ENCODE peak calls at places on chromosomes 1 and 21, in seven cellular contexts. M is heart left ventricle, P is esophagus squamous epithelium, C is lower lobe of right lung, N is HL-60, G is colonic mucosa, Q is suprapubic skin. J is an unnamed sample.
A peak's percentile ranks its signal among the peaks of the same experiment; 100 is the strongest.

GRCh38 chr1:204108312-204109141 is 35.6 kb downstream of the SOX13 start:
- DNase-seq in M (no peak), P (no peak), C (no peak), N (no peak), G (no peak), Q (no peak), J (no peak)

GRCh38 chr1:53754484-53755312 is 15.7 kb upstream of the GLIS1 start:
- DNase-seq in M (peak; percentile 13), P (no peak), C (no peak), N (peak; percentile 17), G (peak; percentile 54), Q (no peak), J (no peak)

GRCh38 chr1:19648689-19649088 is 4.6 kb downstream of the NBL1 start:
- DNase-seq in M (no peak), P (no peak), C (no peak), N (no peak), G (peak; percentile 90), Q (no peak), J (no peak)

GRCh38 chr1:206891412-206891811 is 5.8 kb upstream of the IL24 start:
- DNase-seq in M (no peak), P (no peak), C (no peak), N (no peak), G (no peak), Q (no peak), J (no peak)

GRCh38 chr1:221841983-221842335 is 100.1 kb upstream of the DUSP10 start:
- DNase-seq in M (no peak), P (no peak), C (no peak), N (no peak), G (no peak), Q (no peak), J (no peak)

GRCh38 chr1:22880174-22880601 is 92.5 kb downstream of the LACTBL1 start:
- DNase-seq in M (no peak), P (no peak), C (no peak), N (no peak), G (no peak), Q (no peak), J (no peak)

GRCh38 chr1:183543619-183544204 is 46.5 kb downstream of the NCF2 start:
- DNase-seq in M (no peak), P (no peak), C (no peak), N (peak; percentile 6), G (peak; percentile 27), Q (no peak), J (no peak)

GRCh38 chr1:43933386-43934278 is at the start of gene ARTN:
- DNase-seq in M (no peak), P (no peak), C (no peak), N (no peak), G (peak; percentile 65), Q (no peak), J (no peak)

GRCh38 chr1:30596891-30597290 is 126.5 kb downstream of the MATN1 start:
- DNase-seq in M (no peak), P (no peak), C (no peak), N (no peak), G (no peak), Q (no peak), J (no peak)

GRCh38 chr1:55067022-55067781 is 27.9 kb downstream of the PCSK9 start:
- DNase-seq in M (peak; percentile 79), P (no peak), C (no peak), N (no peak), G (no peak), Q (no peak), J (no peak)

GRCh38 chr1:94543003-94543402 is 1.4 kb upstream of the F3 start:
- DNase-seq in M (no peak), P (no peak), C (no peak), N (no peak), G (no peak), Q (no peak), J (no peak)

GRCh38 chr21:31233711-31234110 is 110.3 kb downstream of the TIAM1 start:
- DNase-seq in M (no peak), P (no peak), C (no peak), N (no peak), G (no peak), Q (no peak), J (no peak)

GRCh38 chr1:147214842-147215539 is 10.1 kb downstream of the FMO5 start:
- DNase-seq in M (no peak), P (no peak), C (no peak), N (no peak), G (no peak), Q (no peak), J (no peak)

GRCh38 chr1:184953600-184954219 is 20.6 kb downstream of the NIBAN1 start:
- DNase-seq in M (no peak), P (no peak), C (no peak), N (no peak), G (no peak), Q (no peak), J (no peak)

DNA sequence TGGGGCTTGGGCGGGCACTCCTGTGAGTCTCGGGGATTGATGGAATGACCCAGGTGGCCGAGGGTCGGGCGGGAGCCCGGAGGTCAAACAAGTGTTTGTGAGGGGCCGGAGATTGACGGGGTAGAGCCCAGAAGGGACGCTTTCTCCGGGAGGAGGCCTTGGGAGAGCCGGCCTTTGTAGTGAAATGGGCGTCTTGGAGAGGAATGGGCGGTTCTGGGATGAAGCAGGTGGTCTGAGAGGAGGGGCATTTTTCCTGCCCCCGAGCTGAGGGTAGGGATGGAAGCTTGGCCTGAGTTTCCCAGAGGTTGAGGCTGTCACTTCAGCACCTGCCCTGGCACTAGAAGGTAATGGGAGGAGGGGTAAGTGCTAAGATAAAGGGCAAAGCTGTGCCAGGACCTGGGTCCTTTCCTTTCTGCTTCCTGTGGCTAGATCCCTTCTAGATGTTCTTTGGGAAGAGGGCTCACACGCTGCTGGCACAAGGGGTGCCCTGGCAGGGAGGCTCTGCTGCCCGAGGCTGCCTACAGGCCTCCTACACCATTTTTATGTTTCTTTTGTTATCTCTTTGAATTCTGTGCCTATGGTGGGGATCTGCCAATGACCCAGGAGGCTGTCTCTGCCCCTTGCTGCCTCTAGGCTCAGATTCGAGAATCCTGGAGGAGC is 56.1 kb downstream of the NDUFS5 start:
- DNase-seq in M (no peak), P (no peak), C (no peak), N (no peak), G (no peak), Q (no peak), J (no peak)
- H3K4me3 ChIP-seq in M (peak overlapping the region; percentile 50), P (peak overlapping the region; percentile 74), C (peak overlapping the region; percentile 55), N (no peak overlapping the region), G (peak overlapping the region; percentile 36), Q (peak overlapping the region; percentile 76), J (no peak overlapping the region)

GRCh38 chr1:209585197-209585596 is 1.7 kb downstream of the CAMK1G start:
- DNase-seq in M (no peak), P (no peak), C (no peak), N (no peak), G (no peak), Q (no peak), J (no peak)

GRCh38 chr1:209587778-209588177 is 4.3 kb downstream of the CAMK1G start:
- DNase-seq in M (no peak), P (no peak), C (no peak), N (no peak), G (no peak), Q (no peak), J (no peak)

GRCh38 chr1:209586341-209586740 is 2.8 kb downstream of the CAMK1G start:
- DNase-seq in M (no peak), P (no peak), C (no peak), N (no peak), G (no peak), Q (no peak), J (no peak)

GRCh38 chr1:209584186-209584776 is 767 bp downstream of the CAMK1G start:
- DNase-seq in M (no peak), P (no peak), C (no peak), N (no peak), G (no peak), Q (no peak), J (no peak)

DNA sequence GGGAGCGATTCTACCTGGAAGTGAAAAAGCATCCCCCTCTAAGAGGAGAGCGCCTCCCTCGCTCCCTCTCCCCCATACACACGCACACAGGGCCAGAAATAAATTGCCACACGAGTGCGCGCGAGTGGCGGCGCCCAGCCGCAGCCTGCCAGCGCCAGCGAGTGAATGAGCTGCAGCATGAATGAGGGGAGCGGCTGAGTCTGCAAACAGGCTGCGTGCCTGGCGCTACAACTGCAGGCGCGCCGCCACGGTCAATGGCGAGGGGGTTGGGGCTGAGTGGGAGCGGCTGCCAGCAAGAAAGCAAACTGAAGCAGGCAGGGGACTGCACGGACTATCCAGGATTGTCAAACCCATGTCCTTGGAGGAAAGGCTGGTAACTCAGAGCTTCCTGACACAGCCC is 2.2 kb downstream of the CAMK1G start:
- DNase-seq in M (peak; percentile 51), P (no peak), C (peak; percentile 55), N (no peak), G (peak; percentile 23), Q (no peak), J (no peak)
- TF ChIP-seq CTCF in M (peak; percentile 11), P (no peak), C (no peak), N (no peak), G (no peak), Q (no peak), J (no peak)

GRCh38 chr1:21589618-21590017 is 79.5 kb downstream of the RAP1GAP start:
- DNase-seq in M (no peak), P (no peak), C (no peak), N (no peak), G (no peak), Q (no peak), J (no peak)

GRCh38 chr1:21586222-21586621 is 77.0 kb downstream of the ALPL start:
- DNase-seq in M (no peak), P (no peak), C (no peak), N (no peak), G (no peak), Q (no peak), J (no peak)

GRCh38 chr1:21586926-21587601 is 77.8 kb downstream of the ALPL start:
- DNase-seq in M (peak; percentile 67), P (no peak), C (peak; percentile 84), N (no peak), G (no peak), Q (no peak), J (no peak)

GRCh38 chr1:21585037-21585436 is 75.8 kb downstream of the ALPL start:
- DNase-seq in M (peak; percentile 49), P (no peak), C (no peak), N (no peak), G (no peak), Q (no peak), J (no peak)

DNA sequence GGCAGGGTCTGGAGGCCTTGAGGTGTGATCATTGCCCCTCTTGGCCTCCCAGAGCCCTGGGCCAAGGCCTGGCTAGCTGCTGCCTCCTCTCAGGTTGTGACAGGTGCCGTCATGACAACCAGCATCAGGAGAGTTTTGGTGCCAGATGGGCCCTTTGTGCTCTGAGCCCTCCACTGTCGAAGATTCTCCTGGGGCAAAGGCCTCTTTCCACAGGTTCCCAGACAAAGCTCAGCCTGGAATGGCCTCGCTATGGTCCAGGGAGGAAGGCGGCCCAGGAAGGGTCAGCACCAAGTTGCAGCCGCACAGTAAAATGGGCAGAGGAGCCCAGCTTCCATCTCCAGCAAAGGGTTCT is 78.4 kb downstream of the ALPL start:
- DNase-seq in M (no peak), P (no peak), C (no peak), N (no peak), G (no peak), Q (no peak), J (no peak)
- H3K27me3 ChIP-seq in M (peaks cover 7% of the 10 kb centered on the region), P (no peaks in the 10 kb centered on the region), C (peaks cover 17% of the 10 kb centered on the region), N (peaks cover 10% of the 10 kb centered on the region), G (no peaks in the 10 kb centered on the region), Q (peaks cover 36% of the 10 kb centered on the region), J (peaks cover 2% of the 10 kb centered on the region)

DNA sequence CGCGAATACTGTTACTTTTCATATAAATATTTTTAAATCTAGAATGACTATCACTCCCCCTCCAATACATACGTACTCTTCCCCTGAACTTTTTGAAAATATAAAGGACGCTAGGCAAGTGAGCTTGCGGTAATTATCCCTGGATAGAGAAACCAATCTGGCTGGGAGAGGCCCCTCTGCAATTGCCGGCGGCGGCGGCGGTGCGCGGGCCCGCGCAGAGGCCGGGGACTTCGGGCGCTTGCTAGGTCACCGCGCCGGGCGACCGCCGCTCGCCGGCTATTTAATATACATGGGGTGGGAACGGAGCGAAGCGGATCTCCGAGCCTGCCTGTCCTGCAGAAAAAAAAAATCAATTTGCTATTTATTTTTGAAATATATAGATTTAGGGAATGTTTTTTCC is 416.3 kb upstream of the ESRRG start:
- DNase-seq in M (no peak), P (no peak), C (no peak), N (no peak), G (no peak), Q (no peak), J (no peak)
- H3K4me3 ChIP-seq in M (peak overlapping the region; percentile 34), P (no peak overlapping the region), C (no peak overlapping the region), N (no peak overlapping the region), G (no peak overlapping the region), Q (peak overlapping the region; percentile 19), J (no peak overlapping the region)

J was measured in GM06990.